ENCODE peak calls at places on chromosomes 7 and 10, in ten cellular contexts. R, S, G, H, U, C, L, M, O and F are unnamed samples. For H3K36me3, the result is how much of the 10 kb centered on the place peaks cover.

GRCh38 chr7:104627516-104627915 is 299.1 kb downstream of the LHFPL3 start:
- DNase-seq in R (no peak), S (no peak), G (no peak), H (no peak), U (peak), C (no peak), L (no peak), M (no peak), O (peak), F (no peak)

GRCh38 chr7:127798023-127798422 is 146.0 kb downstream of the SND1 start:
- DNase-seq in R (no peak), S (no peak), G (peak), H (no peak), U (no peak), C (no peak), L (no peak), M (no peak), O (no peak), F (no peak)

GRCh38 chr10:63157845-63158624 is 24.9 kb downstream of the NRBF2 start:
- DNase-seq in R (peak), S (peak), G (peak), H (no peak), U (peak), C (no peak), L (no peak), M (peak), O (peak), F (no peak)

GRCh38 chr7:16708496-16708895 is 45.1 kb upstream of the TSPAN13 start:
- DNase-seq in R (no peak), S (no peak), G (no peak), H (no peak), U (no peak), C (no peak), L (no peak), M (no peak), O (no peak), F (no peak)

GRCh38 chr7:43647314-43647691 is 64.4 kb downstream of the STK17A start:
- DNase-seq in R (peak), S (no peak), G (no peak), H (no peak), U (peak), C (no peak), L (no peak), M (no peak), O (peak), F (no peak)

GRCh38 chr10:24891823-24892222 is 60.6 kb downstream of the PRTFDC1 start:
- DNase-seq in R (no peak), S (no peak), G (no peak), H (no peak), U (no peak), C (no peak), L (no peak), M (no peak), O (no peak), F (no peak)

GRCh38 chr10:111087331-111087756 is 10.5 kb downstream of the ADRA2A start:
- DNase-seq in R (no peak), S (no peak), G (no peak), H (no peak), U (no peak), C (no peak), L (no peak), M (no peak), O (no peak), F (no peak)

GRCh38 chr7:140661124-140661523 is 11.6 kb upstream of the ADCK2 start:
- DNase-seq in R (no peak), S (no peak), G (no peak), H (no peak), U (no peak), C (no peak), L (no peak), M (no peak), O (no peak), F (no peak)

GRCh38 chr10:541750-542371 is 147.6 kb downstream of the DIP2C start:
- DNase-seq in R (no peak), S (no peak), G (no peak), H (no peak), U (no peak), C (no peak), L (peak), M (no peak), O (no peak), F (no peak)

GRCh38 chr10:22346087-22346661 is 878 bp downstream of the SPAG6 start:
- DNase-seq in R (no peak), S (no peak), G (no peak), H (no peak), U (peak), C (no peak), L (no peak), M (no peak), O (peak), F (no peak)

GRCh38 chr7:48112431-48113165 is 23.5 kb downstream of the UPP1 start:
- DNase-seq in R (no peak), S (no peak), G (no peak), H (no peak), U (no peak), C (no peak), L (no peak), M (no peak), O (no peak), F (no peak)

GRCh38 chr7:107007004-107007891 is 37.3 kb upstream of the PRKAR2B start:
- DNase-seq in R (no peak), S (no peak), G (no peak), H (no peak), U (peak), C (no peak), L (peak), M (no peak), O (no peak), F (no peak)

GRCh38 chr10:129877773-129878371 is 86.2 kb downstream of the EBF3 start:
- DNase-seq in R (no peak), S (peak), G (no peak), H (peak), U (peak), C (peak), L (no peak), M (peak), O (no peak), F (no peak)

GRCh38 chr10:43645866-43646265 is 2.8 kb downstream of the ZNF32 start:
- DNase-seq in R (no peak), S (no peak), G (no peak), H (no peak), U (no peak), C (no peak), L (no peak), M (no peak), O (no peak), F (no peak)

GRCh38 chr7:116242759-116243158 is 32.4 kb downstream of the TES start:
- DNase-seq in R (no peak), S (no peak), G (no peak), H (no peak), U (no peak), C (no peak), L (no peak), M (no peak), O (no peak), F (no peak)

GRCh38 chr10:36725581-36726520 is 399.5 kb upstream of the ANKRD30A start:
- DNase-seq in R (peak), S (no peak), G (no peak), H (no peak), U (peak), C (peak), L (no peak), M (no peak), O (peak), F (no peak)

GRCh38 chr7:22885824-22886255 is 63.2 kb upstream of the TOMM7 start:
- DNase-seq in R (no peak), S (peak), G (no peak), H (no peak), U (no peak), C (no peak), L (no peak), M (no peak), O (no peak), F (no peak)

GRCh38 chr7:128946936-128947830 is 9.5 kb downstream of the IRF5 start:
- DNase-seq in R (no peak), S (no peak), G (no peak), H (no peak), U (peak), C (no peak), L (no peak), M (no peak), O (no peak), F (peak)

GRCh38 chr10:36634916-36635315 is 490.5 kb upstream of the ANKRD30A start:
- DNase-seq in R (no peak), S (no peak), G (no peak), H (no peak), U (no peak), C (no peak), L (no peak), M (no peak), O (no peak), F (no peak)

GRCh38 chr7:32395168-32395567 is 95.0 kb downstream of the LSM5 start:
- DNase-seq in R (no peak), S (no peak), G (no peak), H (no peak), U (no peak), C (no peak), L (no peak), M (no peak), O (no peak), F (no peak)

GRCh38 chr10:130804778-130805634 is 506.5 kb downstream of the TCERG1L start:
- DNase-seq in R (no peak), S (no peak), G (no peak), H (no peak), U (no peak), C (no peak), L (no peak), M (no peak), O (no peak), F (no peak)

GRCh38 chr10:34732926-34733325 is 82.2 kb downstream of the PARD3 start:
- DNase-seq in R (no peak), S (no peak), G (no peak), H (no peak), U (peak), C (no peak), L (no peak), M (no peak), O (no peak), F (no peak)

GRCh38 chr7:66505531-66506451 is 122.9 kb upstream of the KCTD7 start:
- DNase-seq in R (no peak), S (peak), G (no peak), H (peak), U (no peak), C (no peak), L (no peak), M (no peak), O (no peak), F (no peak)

GRCh38 chr7:102080003-102080361 is 206.7 kb upstream of the SH2B2 start:
- DNase-seq in R (no peak), S (no peak), G (no peak), H (peak), U (no peak), C (no peak), L (no peak), M (peak), O (no peak), F (no peak)

GRCh38 chr7:140670343-140670935 is 2.3 kb upstream of the ADCK2 start:
- DNase-seq in R (no peak), S (no peak), G (no peak), H (peak), U (no peak), C (no peak), L (no peak), M (no peak), O (no peak), F (no peak)

GRCh38 chr7:92634924-92635519 is 44.8 kb upstream of the FAM133B start:
- DNase-seq in R (peak), S (no peak), G (no peak), H (no peak), U (peak), C (no peak), L (no peak), M (peak), O (no peak), F (no peak)

GRCh38 chr10:113979378-113979777 is 64.3 kb upstream of the ADRB1 start:
- DNase-seq in R (no peak), S (no peak), G (no peak), H (no peak), U (no peak), C (no peak), L (no peak), M (no peak), O (no peak), F (peak)

GRCh38 chr10:7243873-7244272 is 167.0 kb downstream of the SFMBT2 start:
- DNase-seq in R (no peak), S (no peak), G (no peak), H (no peak), U (no peak), C (no peak), L (no peak), M (no peak), O (no peak), F (no peak)

GRCh38 chr10:31358688-31359330 is 39.8 kb downstream of the ZEB1 start:
- DNase-seq in R (no peak), S (no peak), G (no peak), H (no peak), U (no peak), C (no peak), L (no peak), M (no peak), O (no peak), F (no peak)

GRCh38 chr10:44173558-44173894 is 211.4 kb downstream of the CXCL12 start:
- DNase-seq in R (no peak), S (no peak), G (no peak), H (no peak), U (no peak), C (no peak), L (no peak), M (no peak), O (no peak), F (no peak)

GRCh38 chr10:100370561-100370975 is 23.5 kb downstream of the SCD start:
- DNase-seq in R (no peak), S (no peak), G (no peak), H (no peak), U (no peak), C (peak), L (no peak), M (peak), O (no peak), F (no peak)

GRCh38 chr7:17101207-17101696 is 197.2 kb upstream of the AHR start:
- DNase-seq in R (no peak), S (no peak), G (no peak), H (no peak), U (no peak), C (no peak), L (no peak), M (no peak), O (no peak), F (no peak)

GRCh38 chr7:142583424-142583823 is 165.8 kb upstream of the PRSS1 start:
- DNase-seq in R (peak), S (no peak), G (no peak), H (no peak), U (peak), C (peak), L (no peak), M (no peak), O (no peak), F (no peak)

GRCh38 chr10:68601490-68602265 is 41.5 kb downstream of the TET1 start:
- DNase-seq in R (no peak), S (no peak), G (no peak), H (no peak), U (no peak), C (no peak), L (no peak), M (no peak), O (no peak), F (no peak)
- H3K4me3 ChIP-seq in R (no peak), S (peak), G (no peak), H (no peak), U (no peak), C (peak), L (peak), M (no peak), O (no peak), F (no peak)

GRCh38 chr7:150373049-150373801 is 4.6 kb downstream of the REPIN1 start:
- DNase-seq in R (no peak), S (no peak), G (no peak), H (no peak), U (peak), C (peak), L (no peak), M (peak), O (no peak), F (no peak)
- H3K36me3 ChIP-seq in R (half or more), S (under half), G (under half), H (under half), U (under half), C (half or more), L (under half), M (under half), O (under half), F (under half)

GRCh38 chr10:5406918-5407317 is 2.3 kb upstream of the TUBAL3 start:
- DNase-seq in R (no peak), S (no peak), G (no peak), H (no peak), U (no peak), C (no peak), L (no peak), M (no peak), O (no peak), F (no peak)

GRCh38 chr10:5404188-5405041 is at the start of gene TUBAL3:
- DNase-seq in R (no peak), S (no peak), G (no peak), H (no peak), U (no peak), C (no peak), L (no peak), M (peak), O (no peak), F (no peak)

GRCh38 chr10:5400843-5401242 is 3.8 kb downstream of the TUBAL3 start:
- DNase-seq in R (no peak), S (no peak), G (no peak), H (no peak), U (no peak), C (no peak), L (no peak), M (no peak), O (no peak), F (no peak)

GRCh38 chr10:5399332-5399731 is 5.3 kb downstream of the TUBAL3 start:
- DNase-seq in R (no peak), S (no peak), G (no peak), H (no peak), U (no peak), C (no peak), L (no peak), M (no peak), O (no peak), F (no peak)

DNA sequence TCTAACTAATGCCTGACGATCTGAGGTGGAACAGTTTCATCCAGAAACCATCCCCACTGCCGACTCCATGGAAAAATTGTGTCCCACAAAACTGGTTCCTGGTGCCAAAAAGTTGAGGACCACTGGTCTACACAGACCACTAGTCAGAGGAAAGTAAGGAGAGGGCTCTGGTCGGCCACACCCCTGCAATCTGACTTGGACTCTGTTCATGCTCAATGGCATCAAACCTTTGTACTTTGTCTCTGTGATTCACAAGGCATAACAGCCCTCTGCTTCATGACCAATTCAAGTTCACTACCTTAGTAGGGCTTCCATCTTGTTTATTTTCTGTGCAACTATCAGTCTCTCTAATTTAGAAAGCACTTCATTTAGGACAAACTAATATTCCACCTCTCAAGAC is 1.8 kb downstream of the TUBAL3 start:
- DNase-seq in R (no peak), S (no peak), G (no peak), H (no peak), U (no peak), C (no peak), L (no peak), M (peak), O (no peak), F (no peak)
- H3K4me3 ChIP-seq in R (no peak), S (no peak), G (no peak), H (no peak), U (no peak), C (no peak), L (no peak), M (no peak), O (no peak), F (no peak)

DNA sequence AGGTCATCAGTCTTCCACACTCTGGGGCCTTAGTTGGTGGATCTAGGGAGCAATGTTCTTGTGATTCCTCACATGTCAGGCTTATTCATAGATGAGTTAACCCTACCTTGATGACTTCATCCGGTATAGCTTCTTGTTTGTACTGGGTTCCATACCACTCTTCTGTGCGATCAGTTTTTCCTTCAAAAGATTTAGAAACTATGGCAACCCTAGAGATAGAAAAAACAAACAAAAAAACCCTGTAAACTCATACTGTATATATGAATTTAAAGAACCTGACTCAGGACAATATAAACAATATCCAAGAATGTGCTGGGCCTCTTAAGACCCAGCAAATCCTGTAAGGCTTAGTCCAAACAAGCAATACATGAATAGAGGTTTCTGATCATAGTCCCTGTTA is 83.5 kb downstream of the IDE start:
- DNase-seq in R (no peak), S (no peak), G (no peak), H (no peak), U (no peak), C (no peak), L (no peak), M (no peak), O (no peak), F (no peak)
- H3K36me3 ChIP-seq in R (half or more), S (under half), G (under half), H (under half), U (under half), C (half or more), L (half or more), M (under half), O (under half), F (under half)

GRCh38 chr10:71075759-71076472 is 136.5 kb upstream of the UNC5B start:
- DNase-seq in R (peak), S (no peak), G (peak), H (no peak), U (no peak), C (no peak), L (no peak), M (no peak), O (no peak), F (peak)
- H3K4me3 ChIP-seq in R (no peak), S (no peak), G (no peak), H (no peak), U (no peak), C (no peak), L (no peak), M (no peak), O (no peak), F (no peak)

DNA sequence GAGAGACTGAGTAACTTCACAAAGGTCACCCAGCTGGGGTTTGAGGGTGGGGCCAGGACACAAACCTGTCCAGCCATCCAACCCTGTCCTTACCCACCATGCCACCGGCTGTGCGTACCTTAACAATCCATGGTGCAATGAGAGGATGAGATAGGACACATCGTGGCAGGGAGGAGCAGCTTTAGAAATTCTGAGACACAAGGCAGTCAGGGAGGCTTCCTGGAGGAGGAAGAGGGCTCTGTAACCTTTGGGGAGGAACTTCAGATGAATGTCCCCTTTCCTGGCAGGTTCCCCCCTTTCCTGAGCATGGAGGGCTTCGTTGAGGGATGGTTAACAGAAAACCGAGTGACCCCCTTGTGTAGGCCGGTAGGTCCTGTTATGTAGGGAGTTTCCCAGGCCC is 35.6 kb upstream of the SLC29A3 start:
- DNase-seq in R (no peak), S (no peak), G (no peak), H (no peak), U (no peak), C (no peak), L (no peak), M (no peak), O (no peak), F (no peak)
- H3K36me3 ChIP-seq in R (under half), S (under half), G (under half), H (under half), U (under half), C (under half), L (half or more), M (under half), O (under half), F (under half)

DNA sequence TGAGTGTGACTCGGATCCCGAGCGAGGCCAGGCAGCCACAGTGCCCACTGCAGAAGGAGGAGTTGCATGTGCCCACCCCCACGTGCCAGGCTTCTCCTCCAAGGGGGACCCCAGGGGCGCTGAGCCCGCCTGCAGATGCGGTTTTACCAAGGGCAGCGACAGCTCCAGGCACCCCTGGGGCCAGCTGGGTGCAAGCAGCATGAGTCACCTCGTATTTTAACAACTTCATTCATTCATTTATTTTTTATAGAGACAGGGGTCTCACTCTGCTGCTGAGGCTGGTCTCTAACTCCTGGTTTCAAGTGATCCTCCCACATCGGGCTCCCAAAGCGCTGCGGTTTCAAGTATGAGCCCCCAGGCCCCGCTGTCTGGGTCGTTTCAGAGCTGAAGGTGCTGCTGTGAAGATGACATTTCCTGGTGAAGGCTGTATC is 1.3 kb upstream of the FOXL3 start:
- DNase-seq in R (no peak), S (no peak), G (no peak), H (peak), U (no peak), C (no peak), L (no peak), M (no peak), O (no peak), F (no peak)
- H3K4me3 ChIP-seq in R (no peak), S (no peak), G (no peak), H (no peak), U (no peak), C (no peak), L (no peak), M (no peak), O (no peak), F (no peak)

GRCh38 chr7:130160023-130160422 is 45.2 kb downstream of the TMEM209 start:
- DNase-seq in R (no peak), S (no peak), G (no peak), H (no peak), U (no peak), C (no peak), L (no peak), M (no peak), O (no peak), F (no peak)
- H3K36me3 ChIP-seq in R (under half), S (under half), G (under half), H (under half), U (under half), C (under half), L (half or more), M (under half), O (under half), F (under half)